ENCODE peak calls at places on chromosomes 13 and 19, in four cellular contexts. D is hypothalamus, F is posterior cingulate gyrus, B is HAP-1. C is an unnamed sample.

GRCh38 chr19:14159059-14159458 is 22.7 kb upstream of the ASF1B start:
- DNase-seq in F (no peak), D (no peak), B (no peak), C (no peak)

GRCh38 chr13:114071441-114071840 is 61.0 kb downstream of the RASA3 start:
- DNase-seq in F (peak; percentile 79), B (peak; percentile 93), D (no peak), C (no peak)

GRCh38 chr13:42808572-42808971 is 27.2 kb downstream of the FAM216B start:
- DNase-seq in D (no peak), B (no peak), F (no peak), C (no peak)

GRCh38 chr19:53906211-53907192 is 2.6 kb upstream of the CACNG7 start:
- DNase-seq in B (no peak), D (peak; percentile 51), F (peak; percentile 95), C (peak; percentile 60)

GRCh38 chr19:4055209-4055552 is 11.5 kb downstream of the ZBTB7A start:
- DNase-seq in B (no peak), F (no peak), D (no peak), C (no peak)

GRCh38 chr13:98658131-98658530 is 81.2 kb upstream of the STK24 start:
- DNase-seq in D (no peak), B (peak; percentile 19), F (no peak), C (peak; percentile 58)

GRCh38 chr19:18489627-18490184 is 32.2 kb downstream of the ELL start:
- DNase-seq in F (no peak), D (no peak), B (no peak), C (no peak)

GRCh38 chr19:16005925-16006324 is 57.1 kb downstream of the OR10H4 start:
- DNase-seq in B (no peak), D (no peak), F (no peak), C (no peak)

GRCh38 chr13:75149781-75150180 is 332.2 kb downstream of the TBC1D4 start:
- DNase-seq in B (no peak), F (no peak), D (no peak), C (no peak)

GRCh38 chr13:91346848-91347211 is 657 bp upstream of the MIR17HG start:
- DNase-seq in F (no peak), B (no peak), D (no peak), C (no peak)

GRCh38 chr13:80430561-80430960 is 89.6 kb upstream of the SPRY2 start:
- DNase-seq in B (no peak), D (no peak), F (no peak), C (no peak)

C was measured in mucosa of descending colon.